ENCODE peak calls at places on chromosome 1, in six cellular contexts. One of them, this sample, is unnamed.

GRCh38 chr1:192474080-192474683 is 101.4 kb upstream of the RGS1 start:
- DNase-seq in NCI-H1092: peak; percentile 10
- DNase-seq in right lobe of liver: no peak
- DNase-seq in activated effector memory CD4-positive, alpha-beta T cell treated with anti-CD3 and anti-CD28 coated beads, Interleukin-2, amount 50 U/mL, for 16 hours: no peak
- DNase-seq in RPMI8226: peak; percentile 58
- DNase-seq in ELR: peak; percentile 70
- DNase-seq in this sample: no peak

GRCh38 chr1:181124206-181124825 is 35.8 kb downstream of the IER5 start:
- DNase-seq in ELR: no peak
- DNase-seq in RPMI8226: no peak
- DNase-seq in right lobe of liver: no peak
- DNase-seq in NCI-H1092: no peak
- DNase-seq in activated effector memory CD4-positive, alpha-beta T cell treated with anti-CD3 and anti-CD28 coated beads, Interleukin-2, amount 50 U/mL, for 16 hours: no peak
- DNase-seq in this sample: no peak

GRCh38 chr1:204149635-204150565 is 1.9 kb downstream of the ETNK2 start:
- DNase-seq in NCI-H1092: no peak
- DNase-seq in RPMI8226: no peak
- DNase-seq in ELR: no peak
- DNase-seq in activated effector memory CD4-positive, alpha-beta T cell treated with anti-CD3 and anti-CD28 coated beads, Interleukin-2, amount 50 U/mL, for 16 hours: no peak
- DNase-seq in right lobe of liver: peak; percentile 77
- DNase-seq in this sample: peak; percentile 63

GRCh38 chr1:244647819-244648218 is 5.1 kb upstream of the DESI2 start:
- DNase-seq in RPMI8226: no peak
- DNase-seq in ELR: no peak
- DNase-seq in activated effector memory CD4-positive, alpha-beta T cell treated with anti-CD3 and anti-CD28 coated beads, Interleukin-2, amount 50 U/mL, for 16 hours: no peak
- DNase-seq in NCI-H1092: no peak
- DNase-seq in right lobe of liver: no peak
- DNase-seq in this sample: no peak

GRCh38 chr1:228977307-228977706 is 242.0 kb downstream of the RHOU start:
- DNase-seq in ELR: no peak
- DNase-seq in NCI-H1092: no peak
- DNase-seq in RPMI8226: no peak
- DNase-seq in right lobe of liver: no peak
- DNase-seq in activated effector memory CD4-positive, alpha-beta T cell treated with anti-CD3 and anti-CD28 coated beads, Interleukin-2, amount 50 U/mL, for 16 hours: no peak
- DNase-seq in this sample: no peak

GRCh38 chr1:155077758-155078495 is 710 bp upstream of the EFNA3 start:
- DNase-seq in NCI-H1092: no peak
- DNase-seq in RPMI8226: peak; percentile 50
- DNase-seq in ELR: no peak
- DNase-seq in activated effector memory CD4-positive, alpha-beta T cell treated with anti-CD3 and anti-CD28 coated beads, Interleukin-2, amount 50 U/mL, for 16 hours: no peak
- DNase-seq in right lobe of liver: no peak
- DNase-seq in this sample: peak; percentile 22

GRCh38 chr1:235703516-235703915 is 53.9 kb upstream of the GNG4 start:
- DNase-seq in activated effector memory CD4-positive, alpha-beta T cell treated with anti-CD3 and anti-CD28 coated beads, Interleukin-2, amount 50 U/mL, for 16 hours: no peak
- DNase-seq in ELR: peak; percentile 73
- DNase-seq in RPMI8226: no peak
- DNase-seq in NCI-H1092: no peak
- DNase-seq in right lobe of liver: no peak
- DNase-seq in this sample: no peak

GRCh38 chr1:222521299-222522104 is 26.4 kb downstream of the HHIPL2 start:
- DNase-seq in ELR: peak; percentile 74
- DNase-seq in right lobe of liver: peak; percentile 60
- DNase-seq in RPMI8226: peak; percentile 0
- DNase-seq in activated effector memory CD4-positive, alpha-beta T cell treated with anti-CD3 and anti-CD28 coated beads, Interleukin-2, amount 50 U/mL, for 16 hours: no peak
- DNase-seq in NCI-H1092: no peak
- DNase-seq in this sample: no peak

GRCh38 chr1:204323887-204324286 is 35.8 kb downstream of the PLEKHA6 start:
- DNase-seq in activated effector memory CD4-positive, alpha-beta T cell treated with anti-CD3 and anti-CD28 coated beads, Interleukin-2, amount 50 U/mL, for 16 hours: no peak
- DNase-seq in RPMI8226: no peak
- DNase-seq in NCI-H1092: no peak
- DNase-seq in right lobe of liver: no peak
- DNase-seq in ELR: peak; percentile 90
- DNase-seq in this sample: no peak

This sample was measured in Right ventricle myocardium inferior.